ENCODE peak calls at places on chromosomes 16 and 17, in four cellular contexts. G is WTC11, Z is K562, K is H1. F is an unnamed sample.
A peak's percentile ranks its signal among the peaks of the same experiment; 100 is the strongest.

GRCh38 chr16:15737140-15737644 is 87.1 kb downstream of the NDE1 start:
- DNase-seq in G (no peak), Z (no peak), K (no peak), F (no peak)

GRCh38 chr16:11252482-11252931 is 3.5 kb downstream of the SOCS1 start:
- DNase-seq in G (no peak), Z (no peak), K (no peak), F (no peak)

GRCh38 chr17:64378890-64379354 is 11.7 kb downstream of the PECAM1 start:
- DNase-seq in G (no peak), Z (no peak), K (no peak), F (no peak)

GRCh38 chr16:72312862-72313261 is 140.9 kb upstream of the PMFBP1 start:
- DNase-seq in G (no peak), Z (no peak), K (no peak), F (no peak)

GRCh38 chr16:48383204-48383876 is 1.9 kb downstream of the SIAH1 start:
- DNase-seq in G (no peak), Z (no peak), K (no peak), F (no peak)

GRCh38 chr17:50565559-50566350 is 5.2 kb downstream of the CACNA1G start:
- DNase-seq in G (no peak), Z (no peak), K (no peak), F (peak; percentile 94)

GRCh38 chr16:19330801-19331484 is 45.4 kb downstream of the CLEC19A start:
- DNase-seq in G (no peak), Z (peak; percentile 30), K (no peak), F (no peak)

GRCh38 chr16:74521691-74522090 is 85.2 kb downstream of the GLG1 start:
- DNase-seq in G (no peak), Z (no peak), K (no peak), F (peak; percentile 12)

GRCh38 chr17:73592079-73592415 is 52.2 kb downstream of the SDK2 start:
- DNase-seq in G (no peak), Z (no peak), K (no peak), F (no peak)
- TF ChIP-seq TEAD4 in G (no peak), Z (no peak), K (no peak), F (no peak)

GRCh38 chr16:20789130-20789529 is 17.1 kb downstream of the ERI2 start:
- DNase-seq in G (no peak), Z (no peak), K (no peak), F (no peak)

GRCh38 chr16:20792216-20792615 is 14.1 kb downstream of the ERI2 start:
- DNase-seq in G (no peak), Z (no peak), K (no peak), F (no peak)
- TF ChIP-seq TEAD4 in G (no peak), Z (no peak), K (no peak), F (no peak)

DNA sequence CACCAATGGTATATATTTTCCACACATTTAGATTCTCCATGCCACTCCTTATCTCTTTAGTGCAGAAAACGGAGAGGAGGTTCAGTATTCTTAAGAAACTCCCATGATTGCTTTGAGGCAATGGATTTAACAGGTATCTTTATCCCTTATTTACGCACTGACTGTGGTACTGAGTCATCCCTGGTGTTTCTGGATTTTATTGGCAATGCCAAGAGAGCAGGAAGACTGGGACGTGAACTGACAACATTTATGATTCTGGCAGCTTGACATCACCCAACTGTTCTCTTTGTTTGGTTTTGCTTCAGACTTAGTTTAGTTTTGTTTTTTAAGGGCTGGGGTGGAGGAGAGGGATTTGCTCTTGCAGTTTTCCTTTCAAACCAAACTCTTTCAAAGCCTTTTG is 131.4 kb downstream of the WWOX start:
- DNase-seq in G (no peak), Z (no peak), K (no peak), F (no peak)
- TF ChIP-seq TEAD4 in G (no peak), Z (no peak), K (no peak), F (no peak)

GRCh38 chr17:8821446-8822105 is 22.4 kb upstream of the MFSD6L start:
- DNase-seq in G (no peak), Z (no peak), K (no peak), F (no peak)
- TF ChIP-seq TEAD4 in G (no peak), Z (no peak), K (no peak), F (no peak)

F was measured in SK-N-SH.